ENCODE peak calls at places on chromosomes 5 and 9, in seven cellular contexts. Y, B, M, K, R, L and O are unnamed samples.

GRCh38 chr9:105244996-105245719 is 707 bp downstream of the SLC44A1 start:
- DNase-seq in Y (peak), B (peak), M (peak), K (peak), R (peak), L (no peak), O (peak)

GRCh38 chr5:157271740-157272271 is 5.9 kb downstream of the CYFIP2 start:
- DNase-seq in Y (peak), B (peak), M (no peak), K (no peak), R (peak), L (no peak), O (peak)

GRCh38 chr5:89847743-89848142 is 561.8 kb downstream of the CETN3 start:
- DNase-seq in Y (no peak), B (no peak), M (no peak), K (no peak), R (no peak), L (no peak), O (no peak)

GRCh38 chr9:14935099-14935710 is 25.0 kb upstream of the FREM1 start:
- DNase-seq in Y (no peak), B (no peak), M (peak), K (no peak), R (no peak), L (no peak), O (no peak)

GRCh38 chr5:99866740-99867139 is 668.4 kb upstream of the FAM174A start:
- DNase-seq in Y (no peak), B (no peak), M (no peak), K (no peak), R (no peak), L (no peak), O (no peak)

GRCh38 chr5:16013334-16014065 is 166.1 kb downstream of the MARCHF11 start:
- DNase-seq in Y (no peak), B (no peak), M (no peak), K (no peak), R (no peak), L (no peak), O (no peak)

GRCh38 chr9:98702835-98703385 is 5.8 kb downstream of the GABBR2 start:
- DNase-seq in Y (no peak), B (no peak), M (no peak), K (no peak), R (no peak), L (no peak), O (no peak)

GRCh38 chr5:166722939-166723338 is 1568.5 kb upstream of the WWC1 start:
- DNase-seq in Y (no peak), B (no peak), M (no peak), K (peak), R (no peak), L (no peak), O (no peak)

GRCh38 chr9:28439688-28440087 is 866.4 kb upstream of the C9orf72 start:
- DNase-seq in Y (no peak), B (no peak), M (no peak), K (no peak), R (no peak), L (no peak), O (no peak)

GRCh38 chr5:1546556-1546955 is 22.8 kb upstream of the LPCAT1 start:
- DNase-seq in Y (no peak), B (no peak), M (no peak), K (no peak), R (no peak), L (no peak), O (peak)

GRCh38 chr5:176189857-176190256 is 48.4 kb upstream of the SIMC1 start:
- DNase-seq in Y (no peak), B (no peak), M (no peak), K (no peak), R (no peak), L (no peak), O (no peak)

GRCh38 chr9:12972608-12973589 is 198.1 kb downstream of the LURAP1L start:
- DNase-seq in Y (no peak), B (no peak), M (no peak), K (no peak), R (no peak), L (no peak), O (peak)

GRCh38 chr9:137037035-137037434 is 5.1 kb upstream of the FUT7 start:
- DNase-seq in Y (no peak), B (no peak), M (no peak), K (no peak), R (no peak), L (no peak), O (no peak)